ENCODE peak calls at places on chromosome 16, in six cellular contexts. P is HCEC 1CT; L is T-helper 2 cell; R is GOT3; D is stimulated activated naive CD4-positive, alpha-beta T cell; K is activated naive CD4-positive, alpha-beta T cell. W is an unnamed sample.

GRCh38 chr16:12132290-12132689 is 155.8 kb downstream of the SNX29 start:
- DNase-seq in D (no peak), R (no peak), P (peak; percentile 44), L (no peak), K (no peak), W (no peak)

GRCh38 chr16:68778551-68779231 is 41.6 kb downstream of the CDH1 start:
- DNase-seq in R (no peak), K (no peak), P (no peak), D (no peak), L (no peak), W (no peak)

GRCh38 chr16:58459344-58460218 is 40.4 kb upstream of the NDRG4 start:
- DNase-seq in L (no peak), P (peak; percentile 76), K (no peak), R (peak; percentile 36), D (no peak), W (no peak)

GRCh38 chr16:86765389-86766026 is 187.2 kb downstream of the FOXL1 start:
- DNase-seq in R (no peak), D (no peak), P (no peak), K (no peak), L (no peak), W (no peak)

GRCh38 chr16:30755955-30756780 is 5.7 kb downstream of the CFAP119 start:
- DNase-seq in P (no peak), L (no peak), R (no peak), D (no peak), K (no peak), W (no peak)

GRCh38 chr16:86033016-86033474 is 134.1 kb downstream of the IRF8 start:
- DNase-seq in L (no peak), P (no peak), D (no peak), K (no peak), R (no peak), W (no peak)

GRCh38 chr16:1691956-1692355 is 13.9 kb downstream of the JPT2 start:
- DNase-seq in K (no peak), L (no peak), D (no peak), R (no peak), P (peak; percentile 83), W (peak; percentile 73)

GRCh38 chr16:61890346-61890745 is 145.9 kb downstream of the CDH8 start:
- DNase-seq in R (no peak), K (no peak), L (no peak), D (no peak), P (no peak), W (no peak)

GRCh38 chr16:86217891-86218270 is 292.4 kb upstream of the FOXF1 start:
- DNase-seq in P (no peak), D (no peak), L (no peak), K (no peak), R (no peak), W (no peak)

GRCh38 chr16:62665269-62665668 is 629.0 kb upstream of the CDH8 start:
- DNase-seq in L (no peak), D (no peak), P (no peak), K (no peak), R (no peak), W (no peak)

GRCh38 chr16:11211977-11212818 is 43.8 kb downstream of the SOCS1 start:
- DNase-seq in D (no peak), L (no peak), R (no peak), K (no peak), P (no peak), W (no peak)

GRCh38 chr16:1067629-1068028 is 4.9 kb upstream of the SSTR5 start:
- DNase-seq in R (no peak), P (no peak), L (no peak), K (no peak), D (no peak), W (no peak)

GRCh38 chr16:50065624-50066481 is at the start of gene HEATR3:
- DNase-seq in D (peak; percentile 94), L (peak; percentile 88), P (peak; percentile 90), K (peak; percentile 85), R (peak; percentile 90), W (peak; percentile 83)

GRCh38 chr16:77944631-77945030 is 77.7 kb upstream of the CLEC3A start:
- DNase-seq in P (no peak), L (no peak), D (no peak), K (no peak), R (no peak), W (no peak)

GRCh38 chr16:87968541-87968940 is 17.3 kb downstream of the BANP start:
- DNase-seq in D (no peak), K (no peak), P (peak; percentile 48), L (no peak), R (no peak), W (no peak)

GRCh38 chr16:29729116-29729521 is 16.7 kb downstream of the C16orf54 start:
- DNase-seq in P (peak; percentile 59), K (no peak), L (no peak), D (no peak), R (no peak), W (no peak)

GRCh38 chr16:11139624-11140375 is 116.2 kb downstream of the SOCS1 start:
- DNase-seq in R (no peak), P (no peak), L (no peak), K (no peak), D (peak; percentile 54), W (no peak)

W was measured in T1000.